ENCODE peak calls at places on chromosome 1, in seven cellular contexts. W is HAP-1, C is right atrium auricular region, B is aorta, L is mucosa of descending colon, Q is GM23248, E is transverse colon. U is an unnamed sample. For H3K9me3, the result is how much of the 10 kb centered on the place peaks cover.

GRCh38 chr1:14626869-14627607 is 28.6 kb downstream of the KAZN start:
- DNase-seq in W (peak), C (no peak), B (no peak), L (peak), Q (no peak), E (peak), U (no peak)

GRCh38 chr1:41368801-41369200 is 7.6 kb downstream of the FOXO6 start:
- DNase-seq in W (no peak), C (no peak), B (no peak), L (no peak), Q (no peak), E (no peak), U (no peak)

GRCh38 chr1:9891207-9891606 is 18.9 kb downstream of the CTNNBIP1 start:
- DNase-seq in W (no peak), C (no peak), B (peak), L (peak), Q (peak), E (no peak), U (no peak)

GRCh38 chr1:20380616-20381035 is 90.0 kb downstream of the VWA5B1 start:
- DNase-seq in W (no peak), C (no peak), B (no peak), L (no peak), Q (peak), E (no peak), U (no peak)

GRCh38 chr1:80673935-80674597 is 1126.7 kb upstream of the ADGRL2 start:
- DNase-seq in W (no peak), C (no peak), B (no peak), L (no peak), Q (no peak), E (no peak), U (no peak)

GRCh38 chr1:209416009-209416408 is 167.5 kb upstream of the CAMK1G start:
- DNase-seq in W (no peak), C (no peak), B (no peak), L (no peak), Q (no peak), E (no peak), U (no peak)

GRCh38 chr1:22591576-22591975 is 28.3 kb downstream of the EPHA8 start:
- DNase-seq in W (no peak), C (no peak), B (no peak), L (no peak), Q (no peak), E (no peak), U (no peak)

GRCh38 chr1:228004887-228005462 is 1.8 kb upstream of the WNT3A start:
- DNase-seq in W (no peak), C (peak), B (peak), L (no peak), Q (no peak), E (no peak), U (no peak)

GRCh38 chr1:147879911-147880310 is 22.7 kb upstream of the GJA8 start:
- DNase-seq in W (no peak), C (no peak), B (no peak), L (no peak), Q (no peak), E (no peak), U (no peak)

GRCh38 chr1:110462964-110463363 is 12.0 kb downstream of the PROK1 start:
- DNase-seq in W (no peak), C (no peak), B (no peak), L (no peak), Q (peak), E (no peak), U (no peak)

GRCh38 chr1:180360333-180361075 is 130.4 kb downstream of the LHX4 start:
- DNase-seq in W (no peak), C (no peak), B (no peak), L (no peak), Q (peak), E (no peak), U (no peak)

GRCh38 chr1:211623510-211623909 is 44.5 kb upstream of the SLC30A1 start:
- DNase-seq in W (no peak), C (no peak), B (no peak), L (no peak), Q (no peak), E (no peak), U (no peak)

GRCh38 chr1:94757931-94758330 is 62.2 kb upstream of the SLC44A3 start:
- DNase-seq in W (no peak), C (no peak), B (no peak), L (no peak), Q (no peak), E (no peak), U (no peak)

GRCh38 chr1:99858285-99858684 is 8.1 kb downstream of the AGL start:
- DNase-seq in W (no peak), C (no peak), B (no peak), L (no peak), Q (no peak), E (no peak), U (no peak)

GRCh38 chr1:119010201-119010600 is 22.1 kb upstream of the TBX15 start:
- DNase-seq in W (no peak), C (no peak), B (no peak), L (no peak), Q (peak), E (no peak), U (no peak)

GRCh38 chr1:248853023-248853422 is 5.9 kb downstream of the ZNF692 start:
- DNase-seq in W (no peak), C (peak), B (no peak), L (no peak), Q (peak), E (no peak), U (no peak)

GRCh38 chr1:67580671-67581403 is 104.2 kb upstream of the GADD45A start:
- DNase-seq in W (no peak), C (no peak), B (no peak), L (no peak), Q (no peak), E (no peak), U (no peak)

GRCh38 chr1:246297314-246298273 is 209.5 kb downstream of the SMYD3 start:
- DNase-seq in W (no peak), C (no peak), B (no peak), L (no peak), Q (peak), E (no peak), U (no peak)

GRCh38 chr1:181149326-181150000 is 61.0 kb downstream of the IER5 start:
- DNase-seq in W (no peak), C (no peak), B (no peak), L (peak), Q (no peak), E (peak), U (peak)

GRCh38 chr1:171743014-171743870 is 1.4 kb upstream of the VAMP4 start:
- DNase-seq in W (peak), C (no peak), B (no peak), L (no peak), Q (peak), E (peak), U (no peak)

GRCh38 chr1:66282343-66282852 is 251.6 kb upstream of the SGIP1 start:
- DNase-seq in W (no peak), C (no peak), B (no peak), L (no peak), Q (peak), E (peak), U (peak)

GRCh38 chr1:188425687-188426086 is 1596.9 kb downstream of the PLA2G4A start:
- DNase-seq in W (no peak), C (no peak), B (no peak), L (no peak), Q (peak), E (no peak), U (no peak)

GRCh38 chr1:234214129-234214910 is 158.9 kb upstream of the COA6 start:
- DNase-seq in W (peak), C (peak), B (peak), L (no peak), Q (peak), E (peak), U (no peak)

GRCh38 chr1:209674957-209675566 is at the start of gene G0S2:
- DNase-seq in W (no peak), C (peak), B (peak), L (peak), Q (peak), E (peak), U (no peak)

GRCh38 chr1:29258189-29258973 is 22.1 kb downstream of the PTPRU start:
- DNase-seq in W (no peak), C (no peak), B (peak), L (no peak), Q (no peak), E (no peak), U (no peak)

GRCh38 chr1:47647327-47647845 is 209.5 kb downstream of the FOXD2 start:
- DNase-seq in W (no peak), C (no peak), B (no peak), L (no peak), Q (no peak), E (no peak), U (no peak)

GRCh38 chr1:155082941-155083541 is 4.4 kb downstream of the EFNA3 start:
- DNase-seq in W (no peak), C (no peak), B (peak), L (peak), Q (no peak), E (peak), U (no peak)

GRCh38 chr1:241330619-241331327 is 26.2 kb downstream of the RGS7 start:
- DNase-seq in W (no peak), C (no peak), B (no peak), L (no peak), Q (no peak), E (no peak), U (no peak)

GRCh38 chr1:148264374-148265276 is 112.5 kb upstream of the NBPF11 start:
- DNase-seq in W (no peak), C (no peak), B (no peak), L (no peak), Q (peak), E (no peak), U (no peak)

GRCh38 chr1:88697503-88697902 is 13.4 kb downstream of the PKN2 start:
- DNase-seq in W (no peak), C (no peak), B (no peak), L (no peak), Q (peak), E (no peak), U (no peak)

GRCh38 chr1:223479718-223480425 is 86.7 kb downstream of the CCDC185 start:
- DNase-seq in W (no peak), C (no peak), B (no peak), L (no peak), Q (peak), E (no peak), U (no peak)

DNA sequence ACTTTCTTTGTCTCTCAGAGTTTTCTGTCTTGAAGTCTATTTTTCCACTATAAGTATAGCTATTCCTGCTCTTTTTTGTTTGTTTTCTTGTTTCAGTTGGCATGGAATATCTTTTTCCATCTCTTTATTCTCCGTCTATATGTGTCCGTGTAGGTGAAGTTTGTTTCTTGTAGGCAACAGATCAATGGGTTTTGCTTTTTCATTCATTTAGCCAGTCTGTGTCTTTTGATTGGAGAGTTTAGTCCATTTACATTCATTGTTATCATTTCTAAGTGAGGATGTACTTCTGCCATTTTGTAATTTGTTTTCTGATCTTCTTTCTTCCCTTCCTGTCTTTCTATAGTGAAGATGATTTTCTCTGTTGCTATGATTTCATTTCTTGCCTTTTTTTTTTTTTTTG is 132.5 kb upstream of the GPR52 start:
- DNase-seq in W (no peak), C (no peak), B (no peak), L (no peak), Q (no peak), E (no peak), U (no peak)
- H3K9me3 ChIP-seq in W (under half), C (under half), B (under half), L (under half), Q (under half), E (under half), U (under half)

GRCh38 chr1:199029401-199029800 is 390.6 kb downstream of the PTPRC start:
- DNase-seq in W (no peak), C (no peak), B (no peak), L (no peak), Q (peak), E (no peak), U (no peak)

GRCh38 chr1:199029855-199030254 is 391.0 kb downstream of the PTPRC start:
- DNase-seq in W (no peak), C (no peak), B (no peak), L (no peak), Q (peak), E (no peak), U (no peak)

GRCh38 chr1:199038188-199038587 is 399.3 kb downstream of the PTPRC start:
- DNase-seq in W (no peak), C (no peak), B (no peak), L (no peak), Q (no peak), E (no peak), U (no peak)

GRCh38 chr1:199033709-199034108 is 394.9 kb downstream of the PTPRC start:
- DNase-seq in W (no peak), C (no peak), B (no peak), L (no peak), Q (no peak), E (no peak), U (no peak)
- H3K9me3 ChIP-seq in W (under half), C (under half), B (under half), L (under half), Q (under half), E (under half), U (under half)

DNA sequence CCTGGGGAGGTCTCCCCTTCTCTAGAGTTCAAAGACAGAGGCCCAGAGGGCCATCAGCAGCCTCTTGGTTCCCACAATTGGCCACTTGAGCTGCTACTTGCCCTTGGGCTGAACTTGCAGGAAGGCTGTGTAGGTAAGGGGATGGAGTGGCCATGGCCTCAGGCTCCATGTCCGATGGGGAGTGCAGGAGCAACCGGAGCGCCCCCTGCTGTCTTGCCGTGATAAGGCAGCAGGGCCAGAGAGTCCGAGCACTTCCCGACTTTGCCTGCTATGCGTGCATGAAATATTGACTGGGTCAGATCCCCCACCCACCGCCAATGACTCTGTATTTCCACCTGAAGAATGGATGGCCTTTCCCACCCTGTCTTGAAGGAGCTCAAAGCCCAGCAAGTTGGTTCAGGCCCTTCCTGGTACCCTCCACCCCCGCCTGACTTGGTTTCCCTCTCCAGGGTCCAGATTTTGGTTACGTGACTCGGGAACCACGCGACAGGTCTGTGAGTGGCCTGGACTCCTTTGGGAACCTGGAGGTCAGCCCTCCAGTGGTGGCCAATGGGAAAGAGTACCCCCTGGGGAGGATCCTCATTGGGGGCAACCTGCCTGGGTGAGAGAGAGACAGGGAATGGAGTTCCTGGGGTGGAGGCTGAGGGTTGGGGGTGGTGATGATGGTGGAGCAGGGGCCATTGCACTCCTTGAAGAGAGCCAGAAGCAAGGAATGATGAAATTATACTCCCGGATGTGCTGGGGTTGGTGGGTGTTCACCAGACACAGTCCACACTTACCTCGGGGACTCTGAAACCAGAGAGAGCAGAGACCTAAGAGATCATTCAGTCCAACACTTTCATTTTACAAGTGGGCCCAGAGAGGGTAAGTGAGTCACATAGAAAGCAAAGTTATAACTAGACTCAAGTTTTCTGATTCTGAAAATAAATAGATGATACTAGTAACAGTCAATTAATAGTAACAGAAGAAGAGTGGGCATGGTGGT is 25.6 kb downstream of the PADI3 start:
- DNase-seq in W (peak), C (no peak), B (peak), L (peak), Q (peak), E (peak), U (no peak)
- H3K9me3 ChIP-seq in W (under half), C (under half), B (under half), L (under half), Q (under half), E (under half), U (under half)

GRCh38 chr1:2999571-2999970 is 21.7 kb upstream of the ACTRT2 start:
- DNase-seq in W (peak), C (no peak), B (peak), L (peak), Q (no peak), E (peak), U (no peak)
- H3K9me3 ChIP-seq in W (under half), C (under half), B (under half), L (under half), Q (under half), E (under half), U (under half)